ENCODE peak calls at places on chromosomes 7 and 10, in seven cellular contexts. J is neural progenitor cell; N is effector memory CD4-positive, alpha-beta T cell; T is RWPE1; A is aorta; R is Right ventricle myocardium superior; Y is HEK293T. D is an unnamed sample.

GRCh38 chr10:86253171-86254072 is 113.2 kb downstream of the GRID1 start:
- DNase-seq in T (no peak), R (no peak), Y (no peak), A (peak), J (no peak), N (no peak), D (no peak)

GRCh38 chr7:139651308-139651707 is 126.5 kb downstream of the HIPK2 start:
- DNase-seq in A (no peak), J (no peak), T (no peak), N (no peak), R (no peak), Y (no peak), D (no peak)

GRCh38 chr7:151520419-151521229 is 929 bp upstream of the RHEB start:
- DNase-seq in Y (no peak), R (peak), N (peak), T (no peak), J (no peak), A (peak), D (peak)

GRCh38 chr10:14949291-14949690 is 4.6 kb downstream of the DCLRE1C start:
- DNase-seq in J (no peak), N (no peak), R (no peak), A (no peak), Y (no peak), T (no peak), D (no peak)

GRCh38 chr10:103510791-103511757 is 17.6 kb downstream of the NEURL1 start:
- DNase-seq in J (no peak), T (no peak), R (no peak), Y (no peak), A (no peak), N (no peak), D (peak)

GRCh38 chr7:157235357-157236018 is 96.8 kb downstream of the UBE3C start:
- DNase-seq in A (no peak), Y (no peak), R (no peak), T (no peak), N (no peak), J (no peak), D (no peak)

GRCh38 chr10:110642980-110643655 is 1.0 kb upstream of the RBM20 start:
- DNase-seq in N (no peak), J (peak), Y (no peak), A (no peak), R (peak), T (no peak), D (no peak)

GRCh38 chr10:61970182-61971015 is 68.9 kb downstream of the ARID5B start:
- DNase-seq in R (no peak), A (no peak), J (no peak), N (no peak), T (no peak), Y (no peak), D (no peak)

GRCh38 chr7:141572175-141572574 is 21.0 kb downstream of the AGK start:
- DNase-seq in T (no peak), A (no peak), Y (no peak), N (no peak), R (no peak), J (no peak), D (no peak)

GRCh38 chr7:47380325-47381131 is 201.4 kb downstream of the TNS3 start:
- DNase-seq in J (peak), N (no peak), Y (no peak), R (no peak), A (no peak), T (peak), D (peak)

GRCh38 chr7:3028071-3028766 is 15.4 kb downstream of the CARD11 start:
- DNase-seq in R (no peak), A (peak), T (peak), Y (no peak), J (no peak), N (no peak), D (no peak)

GRCh38 chr7:106537119-106537518 is 123.8 kb downstream of the CCDC71L start:
- DNase-seq in R (no peak), T (no peak), Y (no peak), A (no peak), N (no peak), J (no peak), D (no peak)

GRCh38 chr7:80288175-80289122 is 153.8 kb downstream of the GNAI1 start:
- DNase-seq in A (no peak), T (no peak), R (no peak), N (no peak), J (no peak), Y (no peak), D (no peak)

GRCh38 chr10:127402596-127403409 is 146.3 kb upstream of the NPS start:
- DNase-seq in T (no peak), Y (no peak), R (no peak), A (no peak), N (no peak), J (no peak), D (no peak)

GRCh38 chr7:8197994-8198698 is 63.8 kb downstream of the ICA1 start:
- DNase-seq in Y (no peak), N (no peak), A (no peak), R (no peak), T (no peak), J (no peak), D (no peak)

GRCh38 chr7:24755541-24756416 is 1.5 kb downstream of the GSDME start:
- DNase-seq in T (peak), Y (no peak), R (no peak), J (no peak), N (no peak), A (no peak), D (no peak)

GRCh38 chr10:121326905-121327304 is 271.3 kb downstream of the FGFR2 start:
- DNase-seq in Y (no peak), J (no peak), N (no peak), T (peak), R (no peak), A (no peak), D (no peak)

GRCh38 chr10:844552-844951 is 87.0 kb downstream of the LARP4B start:
- DNase-seq in R (no peak), A (no peak), J (no peak), N (no peak), Y (no peak), T (no peak), D (no peak)

GRCh38 chr10:100827819-100828743 is 82.7 kb downstream of the PAX2 start:
- DNase-seq in Y (no peak), R (no peak), N (no peak), T (no peak), J (peak), A (no peak), D (no peak)

GRCh38 chr10:11197266-11197712 is 179.6 kb downstream of the CELF2 start:
- DNase-seq in R (peak), Y (peak), T (no peak), N (no peak), J (peak), A (no peak), D (no peak)

GRCh38 chr10:51224610-51225230 is 150.4 kb downstream of the PRKG1 start:
- DNase-seq in R (no peak), A (no peak), J (no peak), T (no peak), Y (no peak), N (no peak), D (no peak)

GRCh38 chr10:61465807-61466425 is 12.7 kb upstream of the TMEM26 start:
- DNase-seq in A (no peak), J (peak), N (no peak), R (no peak), T (no peak), Y (no peak), D (no peak)

GRCh38 chr7:43590862-43591550 is 8.1 kb downstream of the STK17A start:
- DNase-seq in T (no peak), A (no peak), R (no peak), Y (no peak), N (no peak), J (no peak), D (no peak)

GRCh38 chr7:45684910-45685618 is 110.9 kb downstream of the ADCY1 start:
- DNase-seq in N (no peak), Y (no peak), A (peak), J (no peak), T (no peak), R (no peak), D (no peak)

GRCh38 chr7:29336851-29337627 is 142.5 kb downstream of the CHN2 start:
- DNase-seq in J (no peak), Y (no peak), N (no peak), T (no peak), A (no peak), R (no peak), D (no peak)